ENCODE peak calls at places on chromosome 16, in five cellular contexts. One of them, this sample, is unnamed.

GRCh38 chr16:65111306-65111705 is 10.6 kb downstream of the CDH11 start:
- DNase-seq in fibroblast of pulmonary artery: no peak
- DNase-seq in MM.1S: no peak
- DNase-seq in neural progenitor cell: no peak
- DNase-seq in GM12865: no peak
- DNase-seq in this sample: no peak

GRCh38 chr16:29926675-29927522 is 873 bp upstream of the KCTD13 start:
- DNase-seq in fibroblast of pulmonary artery: no peak
- DNase-seq in MM.1S: no peak
- DNase-seq in neural progenitor cell: no peak
- DNase-seq in GM12865: no peak
- DNase-seq in this sample: peak

GRCh38 chr16:17313085-17313611 is 157.6 kb downstream of the XYLT1 start:
- DNase-seq in fibroblast of pulmonary artery: peak
- DNase-seq in MM.1S: no peak
- DNase-seq in neural progenitor cell: no peak
- DNase-seq in GM12865: no peak
- DNase-seq in this sample: peak

GRCh38 chr16:74865922-74866598 is 91.4 kb upstream of the FA2H start:
- DNase-seq in fibroblast of pulmonary artery: peak
- DNase-seq in MM.1S: no peak
- DNase-seq in neural progenitor cell: peak
- DNase-seq in GM12865: no peak
- DNase-seq in this sample: peak

GRCh38 chr16:57377080-57377841 is 5.0 kb downstream of the CX3CL1 start:
- DNase-seq in fibroblast of pulmonary artery: no peak
- DNase-seq in MM.1S: no peak
- DNase-seq in neural progenitor cell: no peak
- DNase-seq in GM12865: peak
- DNase-seq in this sample: no peak

GRCh38 chr16:2280461-2280860 is 12.5 kb upstream of the RNPS1 start:
- DNase-seq in fibroblast of pulmonary artery: no peak
- DNase-seq in MM.1S: no peak
- DNase-seq in neural progenitor cell: no peak
- DNase-seq in GM12865: no peak
- DNase-seq in this sample: no peak

GRCh38 chr16:74868501-74868900 is 93.9 kb upstream of the FA2H start:
- DNase-seq in fibroblast of pulmonary artery: peak
- DNase-seq in MM.1S: no peak
- DNase-seq in neural progenitor cell: peak
- DNase-seq in GM12865: no peak
- DNase-seq in this sample: peak

GRCh38 chr16:22843122-22843521 is 29.2 kb downstream of the HS3ST2 start:
- DNase-seq in fibroblast of pulmonary artery: no peak
- DNase-seq in MM.1S: no peak
- DNase-seq in neural progenitor cell: no peak
- DNase-seq in GM12865: no peak
- DNase-seq in this sample: no peak

GRCh38 chr16:15672514-15673167 is 22.6 kb downstream of the NDE1 start:
- DNase-seq in fibroblast of pulmonary artery: peak
- DNase-seq in MM.1S: no peak
- DNase-seq in neural progenitor cell: no peak
- DNase-seq in GM12865: no peak
- DNase-seq in this sample: peak

GRCh38 chr16:20409398-20410152 is at the start of gene ACSM5:
- DNase-seq in fibroblast of pulmonary artery: no peak
- DNase-seq in MM.1S: no peak
- DNase-seq in neural progenitor cell: no peak
- DNase-seq in GM12865: peak
- DNase-seq in this sample: no peak

GRCh38 chr16:88971371-88972097 is 5.5 kb downstream of the CBFA2T3 start:
- DNase-seq in fibroblast of pulmonary artery: no peak
- DNase-seq in MM.1S: no peak
- DNase-seq in neural progenitor cell: no peak
- DNase-seq in GM12865: peak
- DNase-seq in this sample: no peak
- H3K4me3 ChIP-seq in fibroblast of pulmonary artery: no peak
- H3K4me3 ChIP-seq in MM.1S: no peak
- H3K4me3 ChIP-seq in neural progenitor cell: no peak
- H3K4me3 ChIP-seq in GM12865: peak
- H3K4me3 ChIP-seq in this sample: no peak

DNA sequence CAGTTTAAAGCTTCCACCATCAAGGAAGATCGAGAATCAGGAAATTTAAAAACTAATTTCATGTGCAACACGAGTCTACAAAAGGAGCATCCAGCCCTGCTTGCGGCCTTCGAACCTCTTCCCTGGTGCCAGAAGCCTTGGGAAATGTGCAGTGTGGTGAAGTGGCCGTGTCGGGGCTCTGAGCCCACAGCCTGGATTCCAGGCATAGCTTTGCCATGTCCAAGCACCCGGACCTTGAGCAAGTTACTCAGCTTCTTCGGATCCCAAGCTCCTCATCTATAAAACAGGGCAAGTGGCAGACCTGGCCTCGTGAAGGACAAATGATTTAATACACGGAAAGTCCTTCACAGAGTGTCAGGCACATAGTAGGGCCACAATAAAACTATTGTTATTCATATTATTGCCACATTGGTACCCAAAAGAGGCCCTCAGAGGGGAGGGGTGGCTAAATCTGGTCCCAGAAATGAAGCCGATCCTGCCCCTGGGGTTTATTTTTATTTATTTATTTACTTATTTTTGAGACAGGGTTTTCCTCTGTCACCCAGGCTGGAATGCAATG is 34.8 kb downstream of the COTL1 start:
- DNase-seq in fibroblast of pulmonary artery: no peak
- DNase-seq in MM.1S: no peak
- DNase-seq in neural progenitor cell: no peak
- DNase-seq in GM12865: no peak
- DNase-seq in this sample: peak
- TF ChIP-seq CTCF in fibroblast of pulmonary artery: no peak
- TF ChIP-seq CTCF in MM.1S: no peak
- TF ChIP-seq CTCF in neural progenitor cell: no peak
- TF ChIP-seq CTCF in GM12865: no peak
- TF ChIP-seq CTCF in this sample: no peak

DNA sequence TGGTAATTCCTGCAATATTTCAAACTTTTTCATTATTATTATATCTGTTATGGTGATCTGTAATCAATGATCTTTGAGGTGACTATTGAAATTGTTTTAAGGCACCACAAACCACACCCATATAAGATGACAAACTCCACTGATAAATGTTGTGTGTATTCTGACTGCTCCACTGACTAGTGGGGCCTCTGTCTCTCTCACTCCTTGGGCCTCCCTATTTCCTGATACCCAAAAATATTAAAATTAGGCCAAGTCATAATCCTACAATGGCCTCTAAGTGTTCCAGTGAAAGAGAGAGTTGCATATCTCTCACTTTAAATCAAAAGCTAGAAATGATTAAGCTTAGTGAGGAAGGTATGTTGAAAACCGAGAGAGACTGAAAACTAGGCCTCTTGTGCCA is 23.4 kb downstream of the CYLD start:
- DNase-seq in fibroblast of pulmonary artery: no peak
- DNase-seq in MM.1S: no peak
- DNase-seq in neural progenitor cell: no peak
- DNase-seq in GM12865: no peak
- DNase-seq in this sample: no peak
- H3K4me3 ChIP-seq in fibroblast of pulmonary artery: no peak
- H3K4me3 ChIP-seq in MM.1S: no peak
- H3K4me3 ChIP-seq in neural progenitor cell: no peak
- H3K4me3 ChIP-seq in GM12865: no peak
- H3K4me3 ChIP-seq in this sample: no peak

GRCh38 chr16:10918294-10919002 is 23.8 kb downstream of the DEXI start:
- DNase-seq in fibroblast of pulmonary artery: peak
- DNase-seq in MM.1S: peak
- DNase-seq in neural progenitor cell: peak
- DNase-seq in GM12865: peak
- DNase-seq in this sample: peak
- TF ChIP-seq CTCF in fibroblast of pulmonary artery: no peak
- TF ChIP-seq CTCF in MM.1S: peak
- TF ChIP-seq CTCF in neural progenitor cell: peak
- TF ChIP-seq CTCF in GM12865: peak
- TF ChIP-seq CTCF in this sample: peak

GRCh38 chr16:23847938-23848337 is 12.2 kb downstream of the PRKCB start:
- DNase-seq in fibroblast of pulmonary artery: no peak
- DNase-seq in MM.1S: no peak
- DNase-seq in neural progenitor cell: no peak
- DNase-seq in GM12865: peak
- DNase-seq in this sample: no peak
- H3K4me3 ChIP-seq in fibroblast of pulmonary artery: no peak
- H3K4me3 ChIP-seq in MM.1S: no peak
- H3K4me3 ChIP-seq in neural progenitor cell: no peak
- H3K4me3 ChIP-seq in GM12865: no peak
- H3K4me3 ChIP-seq in this sample: no peak

DNA sequence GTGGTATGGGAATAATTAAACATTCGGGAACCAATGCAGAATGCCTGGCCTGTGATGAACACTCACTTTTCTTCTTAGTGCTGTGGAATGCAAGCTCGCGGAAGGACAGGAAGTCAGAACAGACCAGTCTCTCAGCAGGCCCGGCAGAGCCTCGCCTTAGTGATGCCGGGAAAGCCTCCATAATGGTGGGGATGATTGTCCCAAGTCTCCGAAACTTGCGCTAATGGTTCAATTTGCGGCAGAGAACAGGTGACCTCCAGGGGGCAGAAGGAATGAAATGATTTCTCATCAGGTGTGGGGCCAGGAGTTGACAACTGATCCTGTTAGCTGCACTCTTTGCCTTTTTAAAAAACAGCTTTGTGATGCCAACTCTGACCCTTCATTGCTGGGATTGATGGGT is 170.6 kb downstream of the GSG1L start:
- DNase-seq in fibroblast of pulmonary artery: no peak
- DNase-seq in MM.1S: no peak
- DNase-seq in neural progenitor cell: peak
- DNase-seq in GM12865: no peak
- DNase-seq in this sample: no peak
- TF ChIP-seq CTCF in fibroblast of pulmonary artery: no peak
- TF ChIP-seq CTCF in MM.1S: no peak
- TF ChIP-seq CTCF in neural progenitor cell: peak
- TF ChIP-seq CTCF in GM12865: no peak
- TF ChIP-seq CTCF in this sample: no peak

GRCh38 chr16:13038591-13038990 is 137.2 kb downstream of the SHISA9 start:
- DNase-seq in fibroblast of pulmonary artery: no peak
- DNase-seq in MM.1S: no peak
- DNase-seq in neural progenitor cell: no peak
- DNase-seq in GM12865: no peak
- DNase-seq in this sample: no peak

GRCh38 chr16:13041646-13042045 is 140.2 kb downstream of the SHISA9 start:
- DNase-seq in fibroblast of pulmonary artery: no peak
- DNase-seq in MM.1S: no peak
- DNase-seq in neural progenitor cell: no peak
- DNase-seq in GM12865: no peak
- DNase-seq in this sample: no peak

GRCh38 chr16:13039526-13039925 is 138.1 kb downstream of the SHISA9 start:
- DNase-seq in fibroblast of pulmonary artery: no peak
- DNase-seq in MM.1S: no peak
- DNase-seq in neural progenitor cell: no peak
- DNase-seq in GM12865: no peak
- DNase-seq in this sample: no peak

GRCh38 chr16:13042291-13042690 is 140.9 kb downstream of the SHISA9 start:
- DNase-seq in fibroblast of pulmonary artery: no peak
- DNase-seq in MM.1S: no peak
- DNase-seq in neural progenitor cell: no peak
- DNase-seq in GM12865: no peak
- DNase-seq in this sample: no peak

GRCh38 chr16:13041180-13041579 is 139.8 kb downstream of the SHISA9 start:
- DNase-seq in fibroblast of pulmonary artery: no peak
- DNase-seq in MM.1S: no peak
- DNase-seq in neural progenitor cell: peak
- DNase-seq in GM12865: no peak
- DNase-seq in this sample: no peak
- H3K4me3 ChIP-seq in fibroblast of pulmonary artery: no peak
- H3K4me3 ChIP-seq in MM.1S: no peak
- H3K4me3 ChIP-seq in neural progenitor cell: no peak
- H3K4me3 ChIP-seq in GM12865: no peak
- H3K4me3 ChIP-seq in this sample: no peak

This sample was measured in astrocyte of the spinal cord.